ENCODE peak calls at places on chromosomes 5 and 9, in eight cellular contexts. One of them, this sample, is unnamed.

GRCh38 chr5:124453221-124454032 is 293.0 kb downstream of the ZNF608 start:
- DNase-seq in left lung: no peak
- DNase-seq in mesendoderm: no peak
- DNase-seq in A549: no peak
- DNase-seq in aorta: no peak
- DNase-seq in CD4-positive, CD25-positive, alpha-beta regulatory T cell: no peak
- DNase-seq in heart left ventricle: no peak
- DNase-seq in effector memory CD4-positive, alpha-beta T cell: no peak
- DNase-seq in this sample: no peak

GRCh38 chr5:94181940-94182339 is 436.5 kb downstream of the KIAA0825 start:
- DNase-seq in left lung: no peak
- DNase-seq in mesendoderm: peak; percentile 78
- DNase-seq in A549: peak; percentile 44
- DNase-seq in aorta: no peak
- DNase-seq in CD4-positive, CD25-positive, alpha-beta regulatory T cell: no peak
- DNase-seq in heart left ventricle: no peak
- DNase-seq in effector memory CD4-positive, alpha-beta T cell: no peak
- DNase-seq in this sample: no peak

GRCh38 chr9:36906492-36906891 is 127.6 kb downstream of the PAX5 start:
- DNase-seq in left lung: no peak
- DNase-seq in mesendoderm: no peak
- DNase-seq in A549: no peak
- DNase-seq in aorta: no peak
- DNase-seq in CD4-positive, CD25-positive, alpha-beta regulatory T cell: no peak
- DNase-seq in heart left ventricle: no peak
- DNase-seq in effector memory CD4-positive, alpha-beta T cell: no peak
- DNase-seq in this sample: no peak

GRCh38 chr9:27183701-27184100 is 74.7 kb downstream of the TEK start:
- DNase-seq in left lung: no peak
- DNase-seq in mesendoderm: no peak
- DNase-seq in A549: peak; percentile 20
- DNase-seq in aorta: no peak
- DNase-seq in CD4-positive, CD25-positive, alpha-beta regulatory T cell: no peak
- DNase-seq in heart left ventricle: no peak
- DNase-seq in effector memory CD4-positive, alpha-beta T cell: no peak
- DNase-seq in this sample: no peak

GRCh38 chr5:132394681-132395259 is 25.3 kb downstream of the SLC22A5 start:
- DNase-seq in left lung: no peak
- DNase-seq in mesendoderm: no peak
- DNase-seq in A549: no peak
- DNase-seq in aorta: no peak
- DNase-seq in CD4-positive, CD25-positive, alpha-beta regulatory T cell: no peak
- DNase-seq in heart left ventricle: no peak
- DNase-seq in effector memory CD4-positive, alpha-beta T cell: no peak
- DNase-seq in this sample: no peak

GRCh38 chr5:54304031-54304430 is 6.3 kb downstream of the ARL15 start:
- DNase-seq in left lung: peak; percentile 54
- DNase-seq in mesendoderm: no peak
- DNase-seq in A549: no peak
- DNase-seq in aorta: no peak
- DNase-seq in CD4-positive, CD25-positive, alpha-beta regulatory T cell: no peak
- DNase-seq in heart left ventricle: no peak
- DNase-seq in effector memory CD4-positive, alpha-beta T cell: no peak
- DNase-seq in this sample: no peak

GRCh38 chr9:120925535-120926396 is 830 bp downstream of the TRAF1 start:
- DNase-seq in left lung: peak; percentile 54
- DNase-seq in mesendoderm: no peak
- DNase-seq in A549: peak; percentile 69
- DNase-seq in aorta: peak; percentile 90
- DNase-seq in CD4-positive, CD25-positive, alpha-beta regulatory T cell: peak; percentile 72
- DNase-seq in heart left ventricle: peak; percentile 53
- DNase-seq in effector memory CD4-positive, alpha-beta T cell: peak; percentile 81
- DNase-seq in this sample: no peak

GRCh38 chr5:181189363-181189961 is 15.5 kb downstream of the TRIM7 start:
- DNase-seq in left lung: no peak
- DNase-seq in mesendoderm: no peak
- DNase-seq in A549: no peak
- DNase-seq in aorta: peak; percentile 84
- DNase-seq in CD4-positive, CD25-positive, alpha-beta regulatory T cell: peak; percentile 39
- DNase-seq in heart left ventricle: no peak
- DNase-seq in effector memory CD4-positive, alpha-beta T cell: no peak
- DNase-seq in this sample: no peak

GRCh38 chr5:150641826-150642566 is 1.5 kb downstream of the SYNPO start:
- DNase-seq in left lung: no peak
- DNase-seq in mesendoderm: no peak
- DNase-seq in A549: no peak
- DNase-seq in aorta: peak; percentile 44
- DNase-seq in CD4-positive, CD25-positive, alpha-beta regulatory T cell: no peak
- DNase-seq in heart left ventricle: no peak
- DNase-seq in effector memory CD4-positive, alpha-beta T cell: no peak
- DNase-seq in this sample: no peak

GRCh38 chr9:98168952-98169488 is 23.4 kb downstream of the CORO2A start:
- DNase-seq in left lung: no peak
- DNase-seq in mesendoderm: peak; percentile 82
- DNase-seq in A549: no peak
- DNase-seq in aorta: no peak
- DNase-seq in CD4-positive, CD25-positive, alpha-beta regulatory T cell: peak; percentile 17
- DNase-seq in heart left ventricle: peak; percentile 35
- DNase-seq in effector memory CD4-positive, alpha-beta T cell: no peak
- DNase-seq in this sample: no peak

GRCh38 chr5:58239075-58239474 is 220.8 kb downstream of the PLK2 start:
- DNase-seq in left lung: no peak
- DNase-seq in mesendoderm: no peak
- DNase-seq in A549: no peak
- DNase-seq in aorta: no peak
- DNase-seq in CD4-positive, CD25-positive, alpha-beta regulatory T cell: no peak
- DNase-seq in heart left ventricle: no peak
- DNase-seq in effector memory CD4-positive, alpha-beta T cell: no peak
- DNase-seq in this sample: no peak

GRCh38 chr9:21551401-21551800 is 69.3 kb upstream of the IFNE start:
- DNase-seq in left lung: no peak
- DNase-seq in mesendoderm: no peak
- DNase-seq in A549: no peak
- DNase-seq in aorta: no peak
- DNase-seq in CD4-positive, CD25-positive, alpha-beta regulatory T cell: no peak
- DNase-seq in heart left ventricle: no peak
- DNase-seq in effector memory CD4-positive, alpha-beta T cell: no peak
- DNase-seq in this sample: no peak
- H3K4me1 ChIP-seq in left lung: no peaks in the 10 kb centered on the region
- H3K4me1 ChIP-seq in mesendoderm: peaks cover 3% of the 10 kb centered on the region
- H3K4me1 ChIP-seq in A549: peaks cover 65% of the 10 kb centered on the region
- H3K4me1 ChIP-seq in aorta: peaks cover 4% of the 10 kb centered on the region
- H3K4me1 ChIP-seq in CD4-positive, CD25-positive, alpha-beta regulatory T cell: no peaks in the 10 kb centered on the region
- H3K4me1 ChIP-seq in heart left ventricle: no peaks in the 10 kb centered on the region
- H3K4me1 ChIP-seq in effector memory CD4-positive, alpha-beta T cell: no peaks in the 10 kb centered on the region
- H3K4me1 ChIP-seq in this sample: no peaks in the 10 kb centered on the region

DNA sequence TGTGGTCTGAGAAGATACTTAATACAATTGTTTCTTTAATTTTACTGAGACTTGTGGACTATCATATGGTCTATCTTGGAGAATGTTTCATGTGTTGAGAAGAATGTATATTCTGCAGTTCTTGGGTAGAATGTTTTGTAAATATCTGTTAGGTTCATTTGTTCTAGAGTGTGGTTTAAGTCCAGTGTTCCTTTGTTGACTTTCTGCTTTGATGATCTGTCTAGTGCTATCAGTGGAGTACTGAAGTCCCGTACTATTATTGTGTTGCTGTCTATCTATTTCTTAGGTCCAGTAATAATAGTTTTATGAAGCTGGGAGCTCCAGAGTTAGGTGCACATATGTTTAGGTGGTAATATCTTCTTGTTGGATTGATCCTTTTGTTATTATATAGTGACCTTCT is 36.1 kb downstream of the IQGAP2 start:
- DNase-seq in left lung: no peak
- DNase-seq in mesendoderm: no peak
- DNase-seq in A549: no peak
- DNase-seq in aorta: no peak
- DNase-seq in CD4-positive, CD25-positive, alpha-beta regulatory T cell: no peak
- DNase-seq in heart left ventricle: no peak
- DNase-seq in effector memory CD4-positive, alpha-beta T cell: no peak
- DNase-seq in this sample: no peak
- H3K4me1 ChIP-seq in left lung: no peaks in the 10 kb centered on the region
- H3K4me1 ChIP-seq in mesendoderm: no peaks in the 10 kb centered on the region
- H3K4me1 ChIP-seq in A549: peaks cover 7% of the 10 kb centered on the region
- H3K4me1 ChIP-seq in aorta: no peaks in the 10 kb centered on the region
- H3K4me1 ChIP-seq in CD4-positive, CD25-positive, alpha-beta regulatory T cell: no peaks in the 10 kb centered on the region
- H3K4me1 ChIP-seq in heart left ventricle: no peaks in the 10 kb centered on the region
- H3K4me1 ChIP-seq in effector memory CD4-positive, alpha-beta T cell: no peaks in the 10 kb centered on the region
- H3K4me1 ChIP-seq in this sample: no peaks in the 10 kb centered on the region

GRCh38 chr9:21015122-21015815 is 16.2 kb downstream of the HACD4 start:
- DNase-seq in left lung: no peak
- DNase-seq in mesendoderm: peak; percentile 49
- DNase-seq in A549: no peak
- DNase-seq in aorta: no peak
- DNase-seq in CD4-positive, CD25-positive, alpha-beta regulatory T cell: no peak
- DNase-seq in heart left ventricle: no peak
- DNase-seq in effector memory CD4-positive, alpha-beta T cell: no peak
- DNase-seq in this sample: no peak

GRCh38 chr9:21018177-21018576 is 13.3 kb downstream of the HACD4 start:
- DNase-seq in left lung: no peak
- DNase-seq in mesendoderm: peak; percentile 62
- DNase-seq in A549: no peak
- DNase-seq in aorta: no peak
- DNase-seq in CD4-positive, CD25-positive, alpha-beta regulatory T cell: no peak
- DNase-seq in heart left ventricle: no peak
- DNase-seq in effector memory CD4-positive, alpha-beta T cell: no peak
- DNase-seq in this sample: no peak

GRCh38 chr9:21015959-21016358 is 15.5 kb downstream of the HACD4 start:
- DNase-seq in left lung: no peak
- DNase-seq in mesendoderm: no peak
- DNase-seq in A549: no peak
- DNase-seq in aorta: no peak
- DNase-seq in CD4-positive, CD25-positive, alpha-beta regulatory T cell: no peak
- DNase-seq in heart left ventricle: no peak
- DNase-seq in effector memory CD4-positive, alpha-beta T cell: no peak
- DNase-seq in this sample: no peak

GRCh38 chr9:21017092-21017491 is 14.3 kb downstream of the HACD4 start:
- DNase-seq in left lung: no peak
- DNase-seq in mesendoderm: no peak
- DNase-seq in A549: peak; percentile 35
- DNase-seq in aorta: no peak
- DNase-seq in CD4-positive, CD25-positive, alpha-beta regulatory T cell: no peak
- DNase-seq in heart left ventricle: no peak
- DNase-seq in effector memory CD4-positive, alpha-beta T cell: no peak
- DNase-seq in this sample: no peak
- H3K4me1 ChIP-seq in left lung: no peaks in the 10 kb centered on the region
- H3K4me1 ChIP-seq in mesendoderm: peaks cover 2% of the 10 kb centered on the region
- H3K4me1 ChIP-seq in A549: peaks cover 8% of the 10 kb centered on the region
- H3K4me1 ChIP-seq in aorta: no peaks in the 10 kb centered on the region
- H3K4me1 ChIP-seq in CD4-positive, CD25-positive, alpha-beta regulatory T cell: peaks cover 3% of the 10 kb centered on the region
- H3K4me1 ChIP-seq in heart left ventricle: no peaks in the 10 kb centered on the region
- H3K4me1 ChIP-seq in effector memory CD4-positive, alpha-beta T cell: no peaks in the 10 kb centered on the region
- H3K4me1 ChIP-seq in this sample: no peaks in the 10 kb centered on the region

DNA sequence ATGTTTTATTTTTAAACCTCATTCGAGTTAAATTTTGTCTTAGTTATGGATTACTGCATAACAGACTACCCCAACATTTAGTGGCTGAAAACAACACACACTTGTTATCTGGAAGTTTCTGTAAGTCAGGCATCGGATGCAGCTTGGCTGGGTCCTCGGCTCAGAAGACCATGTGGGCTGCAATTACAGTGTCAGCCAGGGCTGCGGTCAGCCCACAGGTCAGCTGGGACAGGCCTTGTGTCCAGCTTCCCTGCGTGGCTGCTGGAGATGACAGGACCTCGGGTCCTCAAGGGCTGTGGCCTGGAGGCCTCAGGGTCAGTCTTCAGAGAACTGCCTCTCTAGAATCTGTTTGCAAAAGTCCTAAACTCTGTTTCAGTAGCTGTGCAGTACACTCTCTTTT is 219.0 kb upstream of the IRX1 start:
- DNase-seq in left lung: no peak
- DNase-seq in mesendoderm: no peak
- DNase-seq in A549: no peak
- DNase-seq in aorta: no peak
- DNase-seq in CD4-positive, CD25-positive, alpha-beta regulatory T cell: no peak
- DNase-seq in heart left ventricle: no peak
- DNase-seq in effector memory CD4-positive, alpha-beta T cell: no peak
- DNase-seq in this sample: no peak
- H3K4me1 ChIP-seq in left lung: no peaks in the 10 kb centered on the region
- H3K4me1 ChIP-seq in mesendoderm: no peaks in the 10 kb centered on the region
- H3K4me1 ChIP-seq in A549: no peaks in the 10 kb centered on the region
- H3K4me1 ChIP-seq in aorta: no peaks in the 10 kb centered on the region
- H3K4me1 ChIP-seq in CD4-positive, CD25-positive, alpha-beta regulatory T cell: no peaks in the 10 kb centered on the region
- H3K4me1 ChIP-seq in heart left ventricle: no peaks in the 10 kb centered on the region
- H3K4me1 ChIP-seq in effector memory CD4-positive, alpha-beta T cell: no peaks in the 10 kb centered on the region
- H3K4me1 ChIP-seq in this sample: no peaks in the 10 kb centered on the region

This sample was measured in right lobe of liver.